ENCODE peak calls at places on chromosomes 4 and X, in eight cellular contexts. One of them, this sample, is unnamed.

GRCh38 chr4:88107406-88108107 is 50.9 kb downstream of the ABCG2 start:
- DNase-seq in left lung: no peak
- DNase-seq in HCT116: no peak
- DNase-seq in lower leg skin: no peak
- DNase-seq in GM06990: no peak
- DNase-seq in HepG2: peak; percentile 99
- DNase-seq in brain microvascular endothelial cell: no peak
- DNase-seq in adrenal gland: peak; percentile 41
- DNase-seq in this sample: peak; percentile 20

GRCh38 chrX:77749695-77750094 is 36.3 kb downstream of the ATRX start:
- DNase-seq in HepG2: no peak
- DNase-seq in GM06990: no peak
- DNase-seq in brain microvascular endothelial cell: peak; percentile 89
- DNase-seq in HCT116: no peak
- DNase-seq in lower leg skin: no peak
- DNase-seq in left lung: no peak
- DNase-seq in adrenal gland: no peak
- DNase-seq in this sample: peak; percentile 3

GRCh38 chr4:92830771-92831170 is 527.0 kb downstream of the GRID2 start:
- DNase-seq in left lung: no peak
- DNase-seq in GM06990: no peak
- DNase-seq in brain microvascular endothelial cell: no peak
- DNase-seq in HCT116: no peak
- DNase-seq in lower leg skin: no peak
- DNase-seq in adrenal gland: no peak
- DNase-seq in HepG2: no peak
- DNase-seq in this sample: no peak

GRCh38 chr4:36322921-36323354 is 41.5 kb downstream of the DTHD1 start:
- DNase-seq in HCT116: no peak
- DNase-seq in GM06990: peak; percentile 65
- DNase-seq in adrenal gland: peak; percentile 21
- DNase-seq in brain microvascular endothelial cell: no peak
- DNase-seq in lower leg skin: no peak
- DNase-seq in left lung: no peak
- DNase-seq in HepG2: no peak
- DNase-seq in this sample: no peak

GRCh38 chrX:24148535-24149345 is 789 bp upstream of the ZFX start:
- DNase-seq in HepG2: peak; percentile 23
- DNase-seq in GM06990: no peak
- DNase-seq in lower leg skin: no peak
- DNase-seq in HCT116: no peak
- DNase-seq in brain microvascular endothelial cell: no peak
- DNase-seq in left lung: no peak
- DNase-seq in adrenal gland: peak; percentile 13
- DNase-seq in this sample: no peak

GRCh38 chr4:39037491-39037825 is 5.2 kb upstream of the TMEM156 start:
- DNase-seq in lower leg skin: no peak
- DNase-seq in left lung: no peak
- DNase-seq in HCT116: no peak
- DNase-seq in brain microvascular endothelial cell: peak; percentile 63
- DNase-seq in GM06990: no peak
- DNase-seq in adrenal gland: no peak
- DNase-seq in HepG2: no peak
- DNase-seq in this sample: peak; percentile 92

GRCh38 chr4:87310691-87311335 is 11.9 kb downstream of the HSD17B13 start:
- DNase-seq in adrenal gland: peak; percentile 11
- DNase-seq in GM06990: no peak
- DNase-seq in brain microvascular endothelial cell: no peak
- DNase-seq in lower leg skin: no peak
- DNase-seq in HCT116: no peak
- DNase-seq in left lung: no peak
- DNase-seq in HepG2: no peak
- DNase-seq in this sample: no peak

GRCh38 chr4:153651041-153651960 is 32.8 kb upstream of the TLR2 start:
- DNase-seq in adrenal gland: peak; percentile 67
- DNase-seq in HCT116: no peak
- DNase-seq in GM06990: no peak
- DNase-seq in HepG2: no peak
- DNase-seq in lower leg skin: peak; percentile 56
- DNase-seq in left lung: peak; percentile 84
- DNase-seq in brain microvascular endothelial cell: peak; percentile 32
- DNase-seq in this sample: peak; percentile 60

GRCh38 chr4:25823632-25824031 is 39.2 kb downstream of the SEL1L3 start:
- DNase-seq in GM06990: no peak
- DNase-seq in brain microvascular endothelial cell: no peak
- DNase-seq in left lung: no peak
- DNase-seq in HCT116: no peak
- DNase-seq in adrenal gland: no peak
- DNase-seq in HepG2: no peak
- DNase-seq in lower leg skin: no peak
- DNase-seq in this sample: no peak

GRCh38 chr4:149788286-149788685 is 27.4 kb downstream of the IQCM start:
- DNase-seq in lower leg skin: no peak
- DNase-seq in HepG2: no peak
- DNase-seq in left lung: no peak
- DNase-seq in brain microvascular endothelial cell: no peak
- DNase-seq in HCT116: no peak
- DNase-seq in adrenal gland: no peak
- DNase-seq in GM06990: no peak
- DNase-seq in this sample: no peak

DNA sequence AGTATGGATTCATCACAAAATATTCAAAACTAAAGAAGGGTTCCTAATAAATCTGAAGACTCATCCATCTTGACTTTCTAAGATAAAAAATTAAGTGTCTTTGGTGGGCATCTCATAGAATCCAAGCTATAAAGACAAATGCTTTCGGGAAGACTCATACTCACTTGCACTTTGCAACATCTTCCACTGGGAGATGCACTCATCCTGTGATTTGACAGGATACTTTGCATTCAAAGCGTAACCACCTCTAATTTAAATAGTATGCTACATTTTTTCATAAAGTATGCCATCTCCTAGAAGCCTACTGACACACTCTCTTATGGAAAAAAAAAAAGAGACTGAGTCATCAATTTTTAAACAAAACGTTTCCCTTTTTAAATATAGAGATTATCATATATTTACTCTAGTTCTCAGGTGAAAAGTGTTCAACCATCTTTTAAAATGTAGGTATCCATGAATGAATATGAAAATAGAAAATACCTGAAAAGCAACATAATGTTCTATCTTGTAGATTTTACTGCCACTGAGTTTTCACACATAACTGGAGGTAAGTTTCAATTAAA is 119.6 kb downstream of the KLHL13 start:
- DNase-seq in HCT116: no peak
- DNase-seq in HepG2: peak; percentile 0
- DNase-seq in adrenal gland: no peak
- DNase-seq in lower leg skin: no peak
- DNase-seq in GM06990: no peak
- DNase-seq in left lung: no peak
- DNase-seq in brain microvascular endothelial cell: no peak
- DNase-seq in this sample: peak; percentile 83
- TF ChIP-seq CTCF in HCT116: peak; percentile 15
- TF ChIP-seq CTCF in HepG2: peak; percentile 38
- TF ChIP-seq CTCF in adrenal gland: peak; percentile 42
- TF ChIP-seq CTCF in lower leg skin: no peak
- TF ChIP-seq CTCF in GM06990: peak; percentile 64
- TF ChIP-seq CTCF in left lung: no peak
- TF ChIP-seq CTCF in brain microvascular endothelial cell: peak; percentile 40
- TF ChIP-seq CTCF in this sample: peak; percentile 44

DNA sequence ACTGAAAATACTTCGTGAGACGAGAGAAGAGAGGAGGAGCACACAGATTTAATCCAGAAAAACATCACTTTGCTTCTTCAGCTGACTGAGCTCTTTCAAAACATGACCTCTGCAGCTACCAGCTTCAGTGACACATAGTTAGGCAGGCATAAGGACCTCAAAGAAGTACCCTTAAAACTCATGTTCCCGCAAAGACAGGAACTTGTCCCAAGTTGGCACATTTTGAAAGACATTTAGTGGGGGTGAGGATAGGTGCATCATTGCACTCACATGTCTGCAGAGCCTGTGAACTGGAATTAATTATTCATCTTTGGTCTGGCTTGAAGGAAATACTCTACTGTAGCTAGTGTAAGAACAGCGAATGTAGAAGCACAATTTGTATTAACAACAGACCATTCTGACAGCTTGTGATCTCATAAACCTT is 221.8 kb downstream of the MGST2 start:
- DNase-seq in adrenal gland: no peak
- DNase-seq in HCT116: no peak
- DNase-seq in GM06990: no peak
- DNase-seq in brain microvascular endothelial cell: no peak
- DNase-seq in left lung: no peak
- DNase-seq in lower leg skin: no peak
- DNase-seq in HepG2: no peak
- DNase-seq in this sample: peak; percentile 67
- H3K4me3 ChIP-seq in adrenal gland: peak overlapping the region; percentile 49
- H3K4me3 ChIP-seq in HCT116: no peak overlapping the region
- H3K4me3 ChIP-seq in GM06990: no peak overlapping the region
- H3K4me3 ChIP-seq in brain microvascular endothelial cell: peak overlapping the region; percentile 36
- H3K4me3 ChIP-seq in left lung: peak overlapping the region; percentile 10
- H3K4me3 ChIP-seq in lower leg skin: no peak overlapping the region
- H3K4me3 ChIP-seq in HepG2: no peak overlapping the region
- H3K4me3 ChIP-seq in this sample: peak overlapping the region; percentile 28

GRCh38 chrX:727738-728621 is 97.4 kb downstream of the SHOX start:
- DNase-seq in GM06990: no peak
- DNase-seq in brain microvascular endothelial cell: no peak
- DNase-seq in left lung: no peak
- DNase-seq in lower leg skin: no peak
- DNase-seq in HCT116: peak; percentile 28
- DNase-seq in HepG2: peak; percentile 9
- DNase-seq in adrenal gland: no peak
- DNase-seq in this sample: no peak
- TF ChIP-seq CTCF in GM06990: no peak
- TF ChIP-seq CTCF in brain microvascular endothelial cell: peak; percentile 25
- TF ChIP-seq CTCF in left lung: no peak
- TF ChIP-seq CTCF in lower leg skin: no peak
- TF ChIP-seq CTCF in HCT116: peak; percentile 27
- TF ChIP-seq CTCF in HepG2: peak; percentile 49
- TF ChIP-seq CTCF in adrenal gland: no peak
- TF ChIP-seq CTCF in this sample: no peak

GRCh38 chr4:42328978-42329377 is 68.3 kb upstream of the SHISA3 start:
- DNase-seq in HepG2: no peak
- DNase-seq in lower leg skin: no peak
- DNase-seq in brain microvascular endothelial cell: no peak
- DNase-seq in HCT116: no peak
- DNase-seq in adrenal gland: no peak
- DNase-seq in GM06990: no peak
- DNase-seq in left lung: no peak
- DNase-seq in this sample: no peak

GRCh38 chr4:42331040-42331439 is 66.2 kb upstream of the SHISA3 start:
- DNase-seq in adrenal gland: no peak
- DNase-seq in HCT116: no peak
- DNase-seq in GM06990: no peak
- DNase-seq in brain microvascular endothelial cell: no peak
- DNase-seq in HepG2: no peak
- DNase-seq in left lung: no peak
- DNase-seq in lower leg skin: no peak
- DNase-seq in this sample: no peak

GRCh38 chr4:42329421-42329820 is 67.9 kb upstream of the SHISA3 start:
- DNase-seq in left lung: no peak
- DNase-seq in HCT116: no peak
- DNase-seq in brain microvascular endothelial cell: no peak
- DNase-seq in adrenal gland: no peak
- DNase-seq in GM06990: no peak
- DNase-seq in lower leg skin: no peak
- DNase-seq in HepG2: no peak
- DNase-seq in this sample: no peak

GRCh38 chr4:42331914-42332368 is 65.3 kb upstream of the SHISA3 start:
- DNase-seq in adrenal gland: peak; percentile 5
- DNase-seq in GM06990: peak; percentile 65
- DNase-seq in HepG2: no peak
- DNase-seq in HCT116: peak; percentile 24
- DNase-seq in lower leg skin: peak; percentile 21
- DNase-seq in brain microvascular endothelial cell: peak; percentile 7
- DNase-seq in left lung: no peak
- DNase-seq in this sample: peak; percentile 10

GRCh38 chr4:42330291-42330690 is 67.0 kb upstream of the SHISA3 start:
- DNase-seq in adrenal gland: no peak
- DNase-seq in HCT116: no peak
- DNase-seq in GM06990: no peak
- DNase-seq in brain microvascular endothelial cell: no peak
- DNase-seq in lower leg skin: no peak
- DNase-seq in HepG2: no peak
- DNase-seq in left lung: no peak
- DNase-seq in this sample: no peak
- H3K4me3 ChIP-seq in adrenal gland: no peak overlapping the region
- H3K4me3 ChIP-seq in HCT116: no peak overlapping the region
- H3K4me3 ChIP-seq in GM06990: no peak overlapping the region
- H3K4me3 ChIP-seq in brain microvascular endothelial cell: no peak overlapping the region
- H3K4me3 ChIP-seq in lower leg skin: no peak overlapping the region
- H3K4me3 ChIP-seq in HepG2: no peak overlapping the region
- H3K4me3 ChIP-seq in left lung: no peak overlapping the region
- H3K4me3 ChIP-seq in this sample: no peak overlapping the region

GRCh38 chr4:168028568-168028967 is 63.8 kb upstream of the ANXA10 start:
- DNase-seq in adrenal gland: peak; percentile 14
- DNase-seq in left lung: no peak
- DNase-seq in brain microvascular endothelial cell: no peak
- DNase-seq in GM06990: no peak
- DNase-seq in lower leg skin: no peak
- DNase-seq in HepG2: peak; percentile 5
- DNase-seq in HCT116: peak; percentile 28
- DNase-seq in this sample: peak; percentile 45
- TF ChIP-seq CTCF in adrenal gland: no peak
- TF ChIP-seq CTCF in left lung: no peak
- TF ChIP-seq CTCF in brain microvascular endothelial cell: peak; percentile 49
- TF ChIP-seq CTCF in GM06990: no peak
- TF ChIP-seq CTCF in lower leg skin: no peak
- TF ChIP-seq CTCF in HepG2: no peak
- TF ChIP-seq CTCF in HCT116: no peak
- TF ChIP-seq CTCF in this sample: peak; percentile 34

GRCh38 chr4:2059726-2060577 is 825 bp downstream of the NAT8L start:
- DNase-seq in GM06990: no peak
- DNase-seq in adrenal gland: no peak
- DNase-seq in left lung: peak; percentile 59
- DNase-seq in HepG2: no peak
- DNase-seq in HCT116: no peak
- DNase-seq in lower leg skin: no peak
- DNase-seq in brain microvascular endothelial cell: no peak
- DNase-seq in this sample: no peak
- H3K4me3 ChIP-seq in GM06990: no peak overlapping the region
- H3K4me3 ChIP-seq in adrenal gland: peak overlapping the region; percentile 39
- H3K4me3 ChIP-seq in left lung: no peak overlapping the region
- H3K4me3 ChIP-seq in HepG2: no peak overlapping the region
- H3K4me3 ChIP-seq in HCT116: peak overlapping the region; percentile 45
- H3K4me3 ChIP-seq in lower leg skin: peak overlapping the region; percentile 6
- H3K4me3 ChIP-seq in brain microvascular endothelial cell: no peak overlapping the region
- H3K4me3 ChIP-seq in this sample: no peak overlapping the region

DNA sequence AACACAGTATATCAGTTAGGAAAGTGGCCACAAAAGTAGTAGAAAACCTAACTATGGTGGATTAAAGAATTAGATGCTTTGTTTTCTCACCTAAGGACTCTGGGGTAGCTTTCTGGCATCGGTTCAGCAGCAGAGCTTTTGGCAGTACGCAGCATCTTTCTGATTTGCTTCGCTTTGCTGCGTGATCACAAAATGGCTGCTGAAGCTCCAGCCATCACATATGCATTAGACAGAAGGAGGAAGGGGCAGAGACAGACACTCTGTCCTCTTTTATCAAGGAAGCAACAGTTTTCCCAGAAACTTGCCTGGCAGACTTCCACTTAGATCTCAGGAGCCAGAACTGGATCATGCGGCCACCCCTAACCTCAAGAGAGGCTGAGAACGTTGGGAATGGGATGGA is 15.1 kb downstream of the TREX2 start:
- DNase-seq in GM06990: no peak
- DNase-seq in brain microvascular endothelial cell: no peak
- DNase-seq in adrenal gland: no peak
- DNase-seq in HepG2: no peak
- DNase-seq in lower leg skin: no peak
- DNase-seq in HCT116: no peak
- DNase-seq in left lung: no peak
- DNase-seq in this sample: no peak
- TF ChIP-seq CTCF in GM06990: no peak
- TF ChIP-seq CTCF in brain microvascular endothelial cell: no peak
- TF ChIP-seq CTCF in adrenal gland: no peak
- TF ChIP-seq CTCF in HepG2: no peak
- TF ChIP-seq CTCF in lower leg skin: no peak
- TF ChIP-seq CTCF in HCT116: no peak
- TF ChIP-seq CTCF in left lung: no peak
- TF ChIP-seq CTCF in this sample: no peak

This sample was measured in bronchial epithelial cell.